ENCODE peak calls at places on chromosomes 11 and 22, in nine cellular contexts. U is GM23248, D is hepatocyte, O is neural progenitor cell, J is GM23338, A is HCT116, H is SK-N-SH, M is OCI-LY7, I is PC-3. X is an unnamed sample. For H3K4me1, the result is how much of the 10 kb centered on the place peaks cover.

GRCh38 chr22:48796295-48797015 is 1031.2 kb downstream of the BRD1 start:
- DNase-seq in U (no peak), D (no peak), O (peak), J (no peak), A (no peak), H (no peak), M (no peak), I (no peak), X (no peak)

GRCh38 chr22:47013861-47014635 is 251.6 kb downstream of the TBC1D22A start:
- DNase-seq in U (no peak), D (no peak), O (no peak), J (no peak), A (no peak), H (no peak), M (no peak), I (no peak), X (no peak)

GRCh38 chr11:61347916-61348461 is 13.7 kb downstream of the CYB561A3 start:
- DNase-seq in U (no peak), D (no peak), O (no peak), J (peak), A (no peak), H (no peak), M (no peak), I (no peak), X (no peak)

GRCh38 chr22:21726650-21727049 is 8.9 kb downstream of the YPEL1 start:
- DNase-seq in U (no peak), D (peak), O (peak), J (peak), A (peak), H (peak), M (peak), I (peak), X (peak)

GRCh38 chr11:99449345-99449744 is 428.6 kb downstream of the CNTN5 start:
- DNase-seq in U (no peak), D (no peak), O (no peak), J (no peak), A (no peak), H (no peak), M (no peak), I (peak), X (no peak)

GRCh38 chr11:125959931-125960330 is 14.1 kb downstream of the VSIG10L2 start:
- DNase-seq in U (no peak), D (no peak), O (no peak), J (no peak), A (no peak), H (no peak), M (no peak), I (no peak), X (no peak)

GRCh38 chr22:50531546-50532352 is 1.9 kb upstream of the TYMP start:
- DNase-seq in U (peak), D (peak), O (peak), J (peak), A (no peak), H (peak), M (peak), I (peak), X (no peak)

GRCh38 chr11:33847251-33847650 is 44.6 kb downstream of the LMO2 start:
- DNase-seq in U (no peak), D (no peak), O (no peak), J (no peak), A (no peak), H (no peak), M (no peak), I (no peak), X (no peak)

GRCh38 chr22:44807915-44808690 is 55.7 kb downstream of the ARHGAP8 start:
- DNase-seq in U (no peak), D (no peak), O (peak), J (peak), A (no peak), H (peak), M (peak), I (no peak), X (no peak)

GRCh38 chr22:44634426-44635321 is 67.3 kb upstream of the PRR5 start:
- DNase-seq in U (no peak), D (no peak), O (no peak), J (no peak), A (no peak), H (no peak), M (no peak), I (no peak), X (no peak)

GRCh38 chr11:61587541-61587941 is 6.7 kb upstream of the SYT7 start:
- DNase-seq in U (peak), D (peak), O (peak), J (peak), A (no peak), H (no peak), M (no peak), I (peak), X (no peak)

GRCh38 chr11:27429740-27430451 is 42.7 kb downstream of the LGR4 start:
- DNase-seq in U (peak), D (no peak), O (no peak), J (peak), A (no peak), H (peak), M (no peak), I (no peak), X (no peak)

GRCh38 chr22:38435960-38436359 is 19.0 kb downstream of the KCNJ4 start:
- DNase-seq in U (no peak), D (no peak), O (no peak), J (no peak), A (no peak), H (no peak), M (no peak), I (no peak), X (no peak)

GRCh38 chr22:44304354-44304753 is 8.4 kb downstream of the SHISAL1 start:
- DNase-seq in U (peak), D (no peak), O (peak), J (no peak), A (no peak), H (no peak), M (no peak), I (peak), X (no peak)

GRCh38 chr22:42863349-42863911 is 6.4 kb upstream of the ARFGAP3 start:
- DNase-seq in U (peak), D (no peak), O (no peak), J (no peak), A (peak), H (no peak), M (no peak), I (peak), X (no peak)

GRCh38 chr11:12177739-12178338 is 67.4 kb downstream of the MICAL2 start:
- DNase-seq in U (no peak), D (no peak), O (no peak), J (no peak), A (no peak), H (no peak), M (no peak), I (no peak), X (no peak)

GRCh38 chr11:65438257-65439151 is 15.9 kb downstream of the NEAT1 start:
- DNase-seq in U (peak), D (no peak), O (no peak), J (no peak), A (no peak), H (no peak), M (no peak), I (no peak), X (no peak)

GRCh38 chr22:33512961-33513360 is 407.3 kb downstream of the LARGE1 start:
- DNase-seq in U (no peak), D (no peak), O (peak), J (no peak), A (no peak), H (no peak), M (no peak), I (no peak), X (no peak)

GRCh38 chr11:118343981-118344521 is at the start of gene CD3G:
- DNase-seq in U (no peak), D (no peak), O (no peak), J (no peak), A (no peak), H (no peak), M (no peak), I (no peak), X (no peak)

GRCh38 chr11:134536219-134536618 is 124.2 kb upstream of the B3GAT1 start:
- DNase-seq in U (no peak), D (no peak), O (no peak), J (no peak), A (no peak), H (no peak), M (no peak), I (no peak), X (no peak)

GRCh38 chr11:122434786-122435185 is 220.7 kb upstream of the UBASH3B start:
- DNase-seq in U (no peak), D (no peak), O (no peak), J (no peak), A (no peak), H (no peak), M (no peak), I (no peak), X (no peak)

GRCh38 chr11:74257934-74258553 is 53.4 kb downstream of the P4HA3 start:
- DNase-seq in U (peak), D (no peak), O (no peak), J (no peak), A (no peak), H (no peak), M (no peak), I (peak), X (no peak)

GRCh38 chr22:27242917-27243589 is 558.5 kb downstream of the MN1 start:
- DNase-seq in U (no peak), D (peak), O (no peak), J (no peak), A (no peak), H (no peak), M (no peak), I (no peak), X (no peak)

GRCh38 chr11:35424157-35424945 is 5.0 kb upstream of the SLC1A2 start:
- DNase-seq in U (peak), D (no peak), O (no peak), J (no peak), A (no peak), H (no peak), M (no peak), I (no peak), X (no peak)

GRCh38 chr22:48585916-48586798 is 1241.5 kb downstream of the BRD1 start:
- DNase-seq in U (no peak), D (no peak), O (peak), J (no peak), A (no peak), H (no peak), M (no peak), I (no peak), X (no peak)

GRCh38 chr11:102007567-102008437 is 39.4 kb upstream of the CFAP300 start:
- DNase-seq in U (peak), D (peak), O (peak), J (peak), A (peak), H (peak), M (peak), I (peak), X (peak)

DNA sequence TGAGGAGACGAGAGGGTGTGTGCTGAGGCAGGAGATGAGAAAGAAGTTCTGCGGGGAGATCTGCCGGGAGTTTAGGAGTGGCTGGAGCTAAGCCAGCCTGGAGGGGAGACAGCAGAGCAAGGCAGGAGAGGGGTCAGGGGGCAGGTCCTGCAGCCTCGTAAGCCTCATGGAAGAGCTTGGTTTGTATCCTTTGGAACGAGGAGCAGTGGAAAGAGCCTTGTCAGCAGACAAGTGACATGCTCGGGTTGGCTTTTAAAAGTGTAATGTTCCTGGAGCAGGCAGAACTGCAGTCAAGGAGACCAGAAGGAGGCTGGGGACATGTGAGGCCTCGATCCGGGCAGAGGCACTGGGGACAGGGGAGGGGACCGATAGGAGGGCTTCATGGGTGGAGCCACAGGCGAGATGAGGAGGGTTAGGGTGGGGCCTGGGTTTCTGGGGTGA is 21.4 kb upstream of the TUB start:
- DNase-seq in U (no peak), D (no peak), O (no peak), J (no peak), A (no peak), H (no peak), M (no peak), I (no peak), X (no peak)
- H3K4me1 ChIP-seq in U (under half), D (under half), O (under half), J (under half), A (under half), H (under half), M (under half), I (under half), X (under half)

GRCh38 chr11:30926130-30926529 is 340.0 kb upstream of the MPPED2 start:
- DNase-seq in U (no peak), D (no peak), O (no peak), J (no peak), A (no peak), H (no peak), M (no peak), I (no peak), X (no peak)
- TF ChIP-seq EZH2phosphoT487 in U (no peak), D (no peak), O (no peak), J (no peak), A (no peak), H (no peak), M (no peak), I (no peak), X (no peak)

GRCh38 chr11:46615756-46616155 is 1.3 kb downstream of the HARBI1 start:
- DNase-seq in U (peak), D (no peak), O (no peak), J (no peak), A (no peak), H (no peak), M (no peak), I (peak), X (no peak)

GRCh38 chr11:46618789-46619188 is 1.4 kb downstream of the ATG13 start:
- DNase-seq in U (no peak), D (no peak), O (no peak), J (no peak), A (no peak), H (no peak), M (no peak), I (no peak), X (no peak)

GRCh38 chr11:46612326-46612725 is 4.7 kb downstream of the HARBI1 start:
- DNase-seq in U (no peak), D (no peak), O (no peak), J (no peak), A (no peak), H (no peak), M (no peak), I (no peak), X (no peak)

GRCh38 chr11:46617451-46618314 is at the start of gene ATG13:
- DNase-seq in U (peak), D (peak), O (peak), J (peak), A (peak), H (peak), M (peak), I (peak), X (peak)

DNA sequence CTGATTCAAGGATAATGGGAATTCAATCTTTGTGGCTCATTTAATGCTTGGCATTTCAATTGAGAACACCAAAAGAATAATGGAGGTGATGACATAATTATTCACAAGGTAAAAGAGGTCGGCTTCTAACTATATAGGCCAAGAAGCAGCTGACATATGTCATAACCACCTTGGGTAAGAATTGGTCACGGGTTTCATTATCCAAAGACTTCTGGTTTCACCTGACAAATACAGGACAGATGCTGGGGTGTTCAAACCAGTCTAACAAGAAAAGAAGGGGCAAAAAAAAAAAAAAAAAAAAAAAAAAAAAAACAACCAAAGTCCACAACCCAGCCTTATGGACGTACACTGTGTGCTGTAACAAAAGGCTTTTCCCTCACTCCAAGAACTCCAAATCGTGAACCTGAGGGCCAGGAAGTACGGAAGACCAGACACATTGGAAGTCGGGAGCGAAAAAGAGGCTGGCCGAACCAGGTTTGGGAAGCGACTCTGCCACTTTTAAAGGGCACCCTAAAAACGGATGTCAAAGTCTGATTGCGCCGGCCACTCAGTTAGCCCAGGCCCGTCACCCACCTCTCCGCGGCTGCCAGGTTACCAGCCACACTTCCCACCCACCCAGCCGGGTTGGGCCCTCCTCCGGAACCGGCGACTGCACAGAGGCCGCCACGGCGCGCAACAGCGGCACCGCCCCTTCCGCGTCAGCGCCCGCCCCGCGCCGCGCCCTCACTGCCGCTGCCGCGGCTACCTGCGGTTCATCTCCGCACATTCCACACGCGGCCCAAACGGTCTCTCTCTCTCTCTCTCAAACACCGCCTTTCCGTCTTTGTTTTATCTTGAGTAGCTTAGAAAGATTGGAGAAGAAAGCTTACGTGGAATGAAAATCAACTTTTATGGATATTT is at the start of gene HARBI1:
- DNase-seq in U (peak), D (peak), O (peak), J (peak), A (peak), H (peak), M (peak), I (peak), X (peak)
- H3K4me1 ChIP-seq in U (under half), D (under half), O (under half), J (under half), A (under half), H (under half), M (under half), I (under half), X (under half)

DNA sequence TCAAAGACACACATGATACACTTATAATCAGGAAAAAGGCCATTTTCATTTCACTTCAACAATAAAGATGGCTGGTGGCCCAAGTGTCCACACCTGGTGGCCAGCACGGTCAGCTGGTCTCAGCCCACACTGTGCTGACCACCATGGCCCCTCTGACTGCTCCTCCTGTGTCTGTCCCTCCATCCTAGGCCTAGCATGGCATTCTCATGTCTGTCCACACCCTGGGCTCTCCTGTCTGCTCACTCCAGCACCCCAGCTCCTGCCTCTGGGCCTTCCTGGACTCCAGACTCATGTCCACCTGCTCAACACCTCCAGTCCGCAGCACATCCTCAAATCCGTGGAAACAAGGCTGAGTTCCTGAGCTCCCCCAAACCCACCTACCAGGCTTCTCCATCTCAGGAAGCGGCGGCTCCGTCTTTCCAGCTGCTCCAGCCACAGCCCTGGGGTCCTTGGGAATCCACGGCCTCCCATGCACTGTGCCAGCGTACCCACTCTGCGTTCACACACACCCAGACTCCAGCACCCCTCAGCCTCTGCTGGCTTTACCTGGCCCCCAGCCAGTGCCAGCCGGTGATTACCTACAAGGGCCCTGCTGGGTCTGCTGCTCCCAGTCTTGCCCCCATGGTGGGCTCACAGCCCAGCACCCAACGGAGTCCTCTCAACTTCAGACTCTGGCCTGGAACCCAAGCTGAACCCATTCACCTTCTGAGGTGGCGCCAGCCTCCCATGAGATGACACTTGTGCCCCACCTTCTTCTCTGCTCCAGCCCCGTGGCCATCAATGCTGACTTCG is 13.9 kb downstream of the SIRT3 start:
- DNase-seq in U (no peak), D (no peak), O (no peak), J (no peak), A (no peak), H (no peak), M (no peak), I (no peak), X (no peak)
- TF ChIP-seq EZH2phosphoT487 in U (no peak), D (no peak), O (no peak), J (no peak), A (no peak), H (no peak), M (no peak), I (no peak), X (no peak)

DNA sequence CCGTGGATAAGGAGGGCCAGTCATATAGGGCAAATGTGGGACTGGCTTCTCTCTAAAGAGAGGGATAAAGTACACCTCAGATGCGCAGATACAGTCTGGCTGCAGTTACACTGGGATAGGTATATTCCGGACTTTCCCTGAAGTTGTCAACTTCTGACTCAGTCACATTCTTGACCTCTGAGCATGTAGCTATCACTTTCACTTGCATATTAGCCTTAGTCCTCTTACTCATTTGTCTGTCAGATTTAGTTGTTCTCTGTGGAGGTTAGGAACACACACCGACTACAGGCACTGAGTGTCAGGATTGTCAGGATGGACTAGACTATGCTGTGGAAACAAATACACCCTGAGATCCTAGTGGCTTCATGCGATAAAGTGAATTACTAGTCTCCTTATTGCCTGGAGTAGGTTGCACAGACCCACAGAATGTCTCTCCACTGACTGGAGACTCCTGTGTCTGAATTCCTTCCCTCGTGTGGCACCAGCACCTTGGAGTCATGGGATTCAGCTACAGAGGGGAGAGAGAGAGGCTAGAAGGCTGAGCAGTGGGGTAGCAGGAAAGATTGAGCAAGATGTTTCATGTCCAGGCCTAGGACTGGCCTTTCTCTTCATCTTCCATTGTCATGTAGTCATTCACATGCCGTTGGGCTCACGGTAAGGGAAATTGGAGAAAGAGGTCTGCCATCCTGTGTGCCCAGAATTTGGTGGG is 654.3 kb downstream of the NTM start:
- DNase-seq in U (peak), D (no peak), O (no peak), J (no peak), A (no peak), H (no peak), M (no peak), I (peak), X (no peak)
- H3K4me1 ChIP-seq in U (under half), D (under half), O (under half), J (under half), A (under half), H (under half), M (under half), I (under half), X (under half)

GRCh38 chr11:8219257-8220021 is 44.2 kb downstream of the LMO1 start:
- DNase-seq in U (peak), D (peak), O (peak), J (peak), A (peak), H (peak), M (peak), I (peak), X (peak)
- TF ChIP-seq EZH2phosphoT487 in U (no peak), D (no peak), O (no peak), J (no peak), A (no peak), H (no peak), M (no peak), I (no peak), X (no peak)

GRCh38 chr11:5204787-5205186 is 4.3 kb upstream of the OR51V1 start:
- DNase-seq in U (peak), D (peak), O (peak), J (peak), A (peak), H (peak), M (peak), I (peak), X (peak)
- H3K4me1 ChIP-seq in U (under half), D (under half), O (under half), J (under half), A (under half), H (under half), M (under half), I (under half), X (under half)

X was measured in MM.1S.